ENCODE peak calls at places on chromosomes 3 and 15, in six cellular contexts. I is GM12878, L is ovary, V is stomach, N is A549, F is transverse colon. H is an unnamed sample.

GRCh38 chr3:15892828-15893227 is 95.0 kb upstream of the ANKRD28 start:
- DNase-seq in V (no peak), F (no peak), L (no peak), I (no peak), N (no peak), H (no peak)

GRCh38 chr3:190217081-190217480 is 96.4 kb upstream of the P3H2 start:
- DNase-seq in I (no peak), N (no peak), F (no peak), V (no peak), L (no peak), H (no peak)

GRCh38 chr3:98788651-98789050 is 25.5 kb downstream of the ST3GAL6 start:
- DNase-seq in L (no peak), I (no peak), F (no peak), N (no peak), V (no peak), H (no peak)

GRCh38 chr3:122091602-122092006 is 36.4 kb downstream of the CD86 start:
- DNase-seq in I (peak), N (no peak), L (no peak), V (no peak), F (no peak), H (no peak)

GRCh38 chr3:183554377-183554776 is 1.1 kb downstream of the KLHL6 start:
- DNase-seq in N (no peak), I (no peak), F (no peak), V (no peak), L (no peak), H (no peak)

GRCh38 chr3:13197795-13198194 is 124.6 kb upstream of the IQSEC1 start:
- DNase-seq in N (no peak), L (no peak), V (no peak), F (no peak), I (no peak), H (peak)

GRCh38 chr3:140177943-140178342 is 243.0 kb downstream of the CLSTN2 start:
- DNase-seq in L (no peak), F (no peak), N (no peak), V (no peak), I (no peak), H (no peak)

GRCh38 chr15:60773893-60774292 is 295.0 kb upstream of the ICE2 start:
- DNase-seq in F (no peak), N (no peak), L (no peak), I (no peak), V (no peak), H (no peak)

GRCh38 chr15:63663906-63664305 is 66.7 kb downstream of the FBXL22 start:
- DNase-seq in V (no peak), I (no peak), N (no peak), L (no peak), F (no peak), H (no peak)

GRCh38 chr3:127544151-127544805 is 46.3 kb downstream of the TPRA1 start:
- DNase-seq in L (peak), N (peak), I (no peak), F (peak), V (peak), H (peak)
- TF ChIP-seq CTCF in L (no peak), N (peak), I (peak), F (peak), V (peak), H (peak)

DNA sequence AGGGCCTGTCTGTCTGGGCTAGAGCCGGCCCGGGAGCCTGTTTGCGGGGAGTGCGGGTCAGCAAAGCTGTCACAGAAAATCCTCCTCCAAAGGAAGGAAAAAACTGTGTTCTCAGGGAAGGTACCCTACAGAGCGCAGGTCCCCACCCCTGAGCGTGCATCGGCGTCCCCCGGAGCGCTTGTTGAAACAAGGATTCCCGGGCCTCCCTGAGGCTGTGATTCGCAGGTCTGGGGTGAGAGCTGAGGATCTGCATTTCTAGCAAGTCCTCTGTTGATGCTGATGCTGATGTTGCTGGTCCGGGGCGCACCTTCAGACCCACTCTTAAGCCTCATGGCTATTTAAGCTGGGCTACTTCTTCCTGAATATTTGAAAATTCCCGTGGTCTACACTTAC is 226.3 kb upstream of the IGF1R start:
- DNase-seq in F (no peak), L (no peak), V (no peak), I (no peak), N (no peak), H (no peak)
- H3K4me3 ChIP-seq in F (no peak), L (no peak), V (no peak), I (no peak), N (peak), H (no peak)

DNA sequence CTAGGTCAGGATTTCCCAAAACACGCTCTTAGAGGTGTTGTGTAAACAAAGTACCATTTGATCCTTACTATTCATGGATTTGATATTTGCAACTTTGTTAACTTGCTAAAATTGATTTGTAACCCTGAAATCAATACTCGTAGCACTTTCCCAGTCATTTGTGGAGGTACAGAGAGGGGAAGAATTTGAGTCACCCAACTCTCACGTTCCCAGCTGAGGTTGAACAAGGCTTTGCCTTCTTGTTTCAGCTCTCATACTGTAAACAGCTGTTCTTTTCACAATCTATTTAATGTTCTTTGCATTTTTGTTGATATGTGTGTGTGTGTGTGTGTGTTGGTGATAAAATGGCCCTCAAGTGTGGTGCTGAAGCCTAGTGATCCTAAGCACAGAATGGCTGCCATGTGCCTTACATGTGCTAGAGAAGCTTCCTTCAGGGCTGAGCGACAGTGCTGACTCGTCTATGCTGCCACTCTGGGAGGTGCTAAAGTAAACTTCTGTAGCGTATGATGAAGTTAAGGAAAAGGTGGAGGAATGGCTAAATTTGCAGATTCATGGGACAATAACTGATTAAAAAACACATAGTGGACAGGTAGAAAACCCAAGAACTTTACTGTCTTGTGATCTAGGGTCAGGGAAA is 173.2 kb downstream of the APBA2 start:
- DNase-seq in V (no peak), I (no peak), L (no peak), N (no peak), F (no peak), H (no peak)
- TF ChIP-seq POLR2A in V (no peak), I (no peak), L (no peak), N (no peak), F (no peak), H (no peak)

GRCh38 chr3:169041677-169042171 is 621.8 kb downstream of the MECOM start:
- DNase-seq in F (no peak), N (peak), V (no peak), I (no peak), L (no peak), H (no peak)
- TF ChIP-seq CTCF in F (peak), N (peak), V (peak), I (peak), L (no peak), H (peak)

H was measured in right lobe of liver.